ENCODE peak calls at places on chromosomes 16 and 17, in nine cellular contexts. V is BE2C, R is WTC11, P is dorsolateral prefrontal cortex, U is astrocyte of the cerebellum, B is epithelial cell of esophagus, E is tibial nerve, Z is breast epithelium, J is AG10803. X is an unnamed sample.

GRCh38 chr16:23826528-23827244 is 9.1 kb upstream of the PRKCB start:
- DNase-seq in P (no peak), R (no peak), Z (no peak), J (no peak), E (no peak), B (no peak), V (no peak), U (no peak), X (no peak)

GRCh38 chr17:13273744-13274295 is 256.0 kb upstream of the ELAC2 start:
- DNase-seq in B (peak), P (no peak), V (no peak), Z (no peak), J (peak), R (no peak), E (no peak), U (no peak), X (no peak)

GRCh38 chr17:78986048-78986648 is 6.4 kb upstream of the LGALS3BP start:
- DNase-seq in E (no peak), J (peak), V (no peak), U (peak), P (no peak), B (no peak), R (no peak), Z (no peak), X (no peak)

GRCh38 chr16:81542609-81543570 is 98.3 kb downstream of the CMIP start:
- DNase-seq in U (no peak), E (no peak), V (no peak), P (no peak), B (no peak), J (no peak), Z (no peak), R (no peak), X (no peak)

GRCh38 chr17:41397003-41397665 is at the start of gene KRT31:
- DNase-seq in U (no peak), Z (no peak), E (no peak), P (no peak), B (no peak), V (no peak), J (no peak), R (no peak), X (no peak)

GRCh38 chr17:37176683-37177082 is 199.1 kb upstream of the C17orf78 start:
- DNase-seq in R (no peak), J (no peak), V (no peak), B (peak), Z (no peak), E (no peak), P (no peak), U (no peak), X (no peak)

GRCh38 chr17:78397681-78398101 is 19.2 kb downstream of the PGS1 start:
- DNase-seq in P (no peak), V (no peak), Z (peak), U (no peak), J (peak), B (no peak), R (no peak), E (no peak), X (no peak)

GRCh38 chr17:58117382-58117781 is 30.8 kb upstream of the OR4D1 start:
- DNase-seq in R (no peak), V (no peak), B (no peak), U (no peak), P (no peak), Z (no peak), E (no peak), J (no peak), X (no peak)

GRCh38 chr16:21283521-21284289 is 5.6 kb upstream of the CRYM start:
- DNase-seq in V (peak), J (no peak), Z (no peak), E (peak), R (peak), B (peak), U (no peak), P (no peak), X (peak)

GRCh38 chr17:50133769-50134099 is 3.8 kb upstream of the SAMD14 start:
- DNase-seq in U (no peak), P (no peak), E (no peak), R (no peak), J (no peak), B (no peak), Z (no peak), V (no peak), X (no peak)

GRCh38 chr16:80931985-80932720 is 74.5 kb downstream of the CMC2 start:
- DNase-seq in Z (peak), R (peak), E (no peak), B (peak), U (peak), V (peak), J (peak), P (peak), X (no peak)

GRCh38 chr17:68302066-68302564 is 10.8 kb downstream of the ARSG start:
- DNase-seq in B (no peak), P (no peak), U (peak), R (no peak), V (no peak), J (no peak), Z (no peak), E (peak), X (no peak)

GRCh38 chr17:37698132-37698615 is 46.7 kb downstream of the HNF1B start:
- DNase-seq in E (no peak), R (no peak), B (peak), J (peak), U (no peak), Z (no peak), P (no peak), V (no peak), X (no peak)

GRCh38 chr17:68383443-68384321 is 73.6 kb downstream of the WIPI1 start:
- DNase-seq in U (peak), J (peak), R (no peak), V (no peak), P (no peak), E (no peak), Z (no peak), B (no peak), X (no peak)

GRCh38 chr16:58459344-58460218 is 40.4 kb upstream of the NDRG4 start:
- DNase-seq in V (no peak), R (no peak), J (no peak), B (peak), E (no peak), Z (no peak), U (peak), P (no peak), X (no peak)

DNA sequence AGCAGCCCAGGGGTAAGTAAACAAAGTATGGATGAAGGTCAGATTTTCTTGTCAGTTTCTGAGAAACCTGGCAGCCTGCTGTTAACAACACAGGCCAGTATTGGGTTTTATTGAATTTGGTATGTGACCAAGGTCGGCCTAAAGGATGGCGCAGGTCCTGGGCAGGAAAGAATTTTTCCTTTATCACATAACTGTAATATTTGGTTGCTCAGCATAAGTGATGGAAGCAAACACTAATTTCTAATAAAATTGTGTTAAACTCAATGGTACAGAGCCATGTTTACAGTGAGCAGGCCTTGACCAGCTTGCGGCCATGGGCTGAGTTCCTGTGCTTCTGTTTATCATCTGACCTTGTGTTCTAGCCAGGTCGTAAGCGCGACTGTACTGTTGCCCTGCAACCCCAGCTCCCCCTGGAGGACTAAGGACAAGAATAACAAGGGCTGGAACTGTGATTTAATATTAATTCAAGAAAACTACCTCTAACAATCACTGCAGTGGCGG is 10.5 kb downstream of the POLDIP2 start:
- DNase-seq in J (no peak), Z (no peak), R (no peak), B (no peak), U (no peak), P (no peak), E (no peak), V (no peak), X (no peak)
- TF ChIP-seq CTCF in J (peak), Z (peak), R (no peak), B (peak), U (peak), P (no peak), E (no peak), V (peak), X (peak)

GRCh38 chr16:87584975-87585374 is 17.3 kb upstream of the JPH3 start:
- DNase-seq in U (no peak), Z (no peak), P (no peak), J (no peak), B (no peak), R (no peak), V (no peak), E (no peak), X (no peak)

GRCh38 chr16:87582966-87583325 is 19.4 kb upstream of the JPH3 start:
- DNase-seq in P (no peak), V (no peak), U (no peak), J (no peak), B (no peak), Z (no peak), E (no peak), R (no peak), X (no peak)

GRCh38 chr16:87582221-87582965 is 19.9 kb upstream of the JPH3 start:
- DNase-seq in P (no peak), R (no peak), U (peak), J (peak), V (no peak), Z (peak), E (peak), B (no peak), X (no peak)

GRCh38 chr16:87584271-87584670 is 18.0 kb upstream of the JPH3 start:
- DNase-seq in U (no peak), B (no peak), V (no peak), R (no peak), E (no peak), J (no peak), Z (no peak), P (no peak), X (no peak)

DNA sequence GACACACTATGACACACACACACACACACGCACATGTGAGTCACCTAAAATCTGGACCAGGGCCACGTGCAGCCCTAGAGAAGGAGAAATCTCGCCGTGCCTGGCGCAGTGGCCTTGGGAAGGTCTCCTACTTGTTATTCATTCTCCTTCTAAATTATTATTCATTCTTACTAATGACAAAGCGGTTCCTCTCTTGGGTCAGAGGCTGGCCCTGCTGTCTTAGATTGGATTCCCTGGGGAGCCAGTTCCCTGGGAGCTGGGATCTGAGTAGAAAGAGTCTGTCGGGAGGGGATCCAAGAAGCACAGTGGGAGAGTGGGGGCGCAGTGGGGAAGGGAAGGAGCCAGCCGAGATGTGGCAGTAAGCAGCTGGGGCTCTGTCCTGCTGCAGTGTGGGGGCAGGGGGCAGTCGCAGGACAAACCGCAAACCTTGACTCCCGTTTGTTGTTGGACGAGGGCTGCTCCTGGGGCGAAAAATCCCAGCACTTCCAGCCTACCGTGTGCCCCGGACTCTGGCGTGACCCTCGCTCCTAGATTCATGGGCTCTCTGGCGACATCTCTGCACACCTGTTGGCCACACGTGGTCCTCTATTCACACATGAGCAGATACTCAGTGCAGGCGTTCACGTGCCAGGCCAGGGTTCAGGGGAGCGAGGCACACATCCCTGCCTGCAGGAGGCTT is 18.7 kb upstream of the JPH3 start:
- DNase-seq in U (no peak), Z (no peak), B (no peak), V (no peak), R (no peak), E (no peak), P (no peak), J (peak), X (no peak)
- TF ChIP-seq CTCF in U (no peak), Z (no peak), B (no peak), V (no peak), R (no peak), E (no peak), P (no peak), J (no peak), X (no peak)

DNA sequence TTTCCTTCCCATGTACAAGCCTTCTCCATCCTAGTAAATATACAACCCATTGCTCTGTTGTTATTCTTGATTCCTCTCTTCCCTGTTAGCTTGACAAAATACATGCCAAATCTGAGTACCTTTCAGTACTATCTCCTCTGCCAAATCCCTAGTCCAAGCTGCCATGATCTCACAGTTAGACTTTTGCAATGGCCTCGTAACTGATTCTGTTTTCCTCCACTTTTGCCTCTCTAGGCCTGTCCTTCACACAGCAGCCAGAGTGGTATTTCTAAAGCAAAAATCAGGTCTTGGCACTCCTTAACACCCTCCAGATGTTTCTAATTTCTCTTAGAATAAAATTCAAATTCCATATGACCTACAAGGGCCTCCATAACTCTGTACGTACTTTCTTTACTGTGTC is 153.0 kb upstream of the RBL2 start:
- DNase-seq in E (no peak), J (peak), R (no peak), V (no peak), U (no peak), Z (no peak), B (no peak), P (no peak), X (no peak)
- TF ChIP-seq CTCF in E (no peak), J (no peak), R (no peak), V (no peak), U (no peak), Z (no peak), B (no peak), P (no peak), X (no peak)

GRCh38 chr16:27462200-27462845 is 60.3 kb downstream of the IL21R start:
- DNase-seq in E (no peak), Z (no peak), R (no peak), V (no peak), P (no peak), B (no peak), U (no peak), J (no peak), X (no peak)

GRCh38 chr16:27465483-27465879 is 63.5 kb downstream of the IL21R start:
- DNase-seq in Z (no peak), R (no peak), P (no peak), J (no peak), B (no peak), V (no peak), E (no peak), U (no peak), X (no peak)

GRCh38 chr16:27463741-27464662 is 62.0 kb downstream of the IL21R start:
- DNase-seq in B (no peak), E (no peak), Z (no peak), P (no peak), V (no peak), R (no peak), J (no peak), U (no peak), X (no peak)

GRCh38 chr16:27462846-27463682 is 61.1 kb downstream of the IL21R start:
- DNase-seq in J (no peak), Z (no peak), E (no peak), U (no peak), V (no peak), P (no peak), B (no peak), R (no peak), X (no peak)

DNA sequence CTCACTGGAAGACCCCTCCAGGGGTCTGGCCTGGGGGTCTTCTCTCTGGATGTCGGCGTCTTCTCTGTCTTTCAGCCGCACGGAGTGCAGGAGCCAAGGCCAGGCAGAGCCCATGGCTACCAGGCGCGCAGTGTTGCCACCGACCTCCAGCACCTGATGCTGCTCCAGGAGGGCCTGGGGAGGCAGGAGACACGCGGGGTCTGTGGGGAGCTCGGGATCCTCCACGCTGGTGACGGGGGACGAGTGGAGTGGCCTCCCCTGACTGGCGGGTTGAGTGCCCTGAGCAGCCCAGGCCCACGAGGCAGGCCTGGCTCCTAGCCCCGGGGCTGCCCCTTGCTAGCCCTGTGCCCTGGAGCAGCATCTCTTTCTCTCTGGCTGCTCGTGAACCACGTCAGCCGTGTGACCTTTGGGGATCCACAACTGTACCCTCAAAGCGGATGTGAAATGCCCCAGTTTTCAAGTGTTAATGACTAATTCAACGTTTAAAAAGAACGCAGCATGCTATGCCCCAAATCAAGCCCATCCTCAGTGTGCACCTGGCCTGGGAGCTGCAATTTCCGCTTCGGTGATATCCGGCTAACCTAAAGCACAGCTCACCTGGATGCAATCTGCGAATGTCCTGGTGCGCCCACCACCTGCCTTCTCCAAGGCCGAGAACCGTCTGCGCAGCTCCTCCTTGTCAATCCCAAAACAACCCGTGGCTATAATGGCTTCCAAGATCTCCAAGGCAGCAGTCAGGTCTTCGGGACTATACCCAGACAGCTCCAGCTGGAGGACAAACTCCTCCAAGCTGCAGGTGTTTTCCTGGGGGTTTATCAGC is 62.9 kb downstream of the IL21R start:
- DNase-seq in U (no peak), P (no peak), R (no peak), E (no peak), B (no peak), V (no peak), J (no peak), Z (no peak), X (no peak)
- TF ChIP-seq CTCF in U (no peak), P (no peak), R (no peak), E (no peak), B (no peak), V (no peak), J (no peak), Z (no peak), X (no peak)

GRCh38 chr16:2428051-2428786 is 1.0 kb upstream of the CCNF start:
- DNase-seq in U (no peak), V (peak), P (no peak), B (peak), J (no peak), Z (no peak), E (peak), R (peak), X (no peak)
- TF ChIP-seq CTCF in U (peak), V (peak), P (no peak), B (no peak), J (peak), Z (no peak), E (no peak), R (no peak), X (peak)

X was measured in osteocyte.